ENCODE peak calls at places on chromosomes 3 and 15, in four cellular contexts. X, R, E and I are unnamed samples.

GRCh38 chr15:41577863-41578735 is 19.1 kb downstream of the TYRO3 start:
- DNase-seq in X (no peak), R (no peak), E (no peak), I (no peak)

GRCh38 chr15:39391230-39391629 is 189.6 kb upstream of the THBS1 start:
- DNase-seq in X (no peak), R (no peak), E (no peak), I (no peak)

GRCh38 chr3:159634414-159634813 is 354.2 kb upstream of the IL12A start:
- DNase-seq in X (no peak), R (peak; percentile 64), E (no peak), I (no peak)

GRCh38 chr3:50671331-50671730 is 3.4 kb upstream of the DOCK3 start:
- DNase-seq in X (no peak), R (peak; percentile 74), E (no peak), I (peak; percentile 43)

GRCh38 chr15:93987068-93987467 is 244.3 kb upstream of the MCTP2 start:
- DNase-seq in X (no peak), R (no peak), E (no peak), I (no peak)

GRCh38 chr15:42286445-42287029 is 13.3 kb upstream of the TMEM87A start:
- DNase-seq in X (no peak), R (peak; percentile 60), E (no peak), I (no peak)

GRCh38 chr3:100710355-100711198 is 1.3 kb downstream of the TFG start:
- DNase-seq in X (no peak), R (peak; percentile 77), E (peak; percentile 79), I (peak; percentile 62)

GRCh38 chr3:151345854-151346253 is 16.5 kb upstream of the P2RY13 start:
- DNase-seq in X (no peak), R (peak; percentile 82), E (no peak), I (no peak)

GRCh38 chr3:62922326-62922725 is 47.1 kb upstream of the CADPS start:
- DNase-seq in X (no peak), R (no peak), E (no peak), I (no peak)

GRCh38 chr3:46025139-46025538 is 2.1 kb downstream of the XCR1 start:
- DNase-seq in X (no peak), R (no peak), E (no peak), I (no peak)

GRCh38 chr15:36924076-36924475 is 176.3 kb downstream of the MEIS2 start:
- DNase-seq in X (no peak), R (no peak), E (no peak), I (peak; percentile 15)

DNA sequence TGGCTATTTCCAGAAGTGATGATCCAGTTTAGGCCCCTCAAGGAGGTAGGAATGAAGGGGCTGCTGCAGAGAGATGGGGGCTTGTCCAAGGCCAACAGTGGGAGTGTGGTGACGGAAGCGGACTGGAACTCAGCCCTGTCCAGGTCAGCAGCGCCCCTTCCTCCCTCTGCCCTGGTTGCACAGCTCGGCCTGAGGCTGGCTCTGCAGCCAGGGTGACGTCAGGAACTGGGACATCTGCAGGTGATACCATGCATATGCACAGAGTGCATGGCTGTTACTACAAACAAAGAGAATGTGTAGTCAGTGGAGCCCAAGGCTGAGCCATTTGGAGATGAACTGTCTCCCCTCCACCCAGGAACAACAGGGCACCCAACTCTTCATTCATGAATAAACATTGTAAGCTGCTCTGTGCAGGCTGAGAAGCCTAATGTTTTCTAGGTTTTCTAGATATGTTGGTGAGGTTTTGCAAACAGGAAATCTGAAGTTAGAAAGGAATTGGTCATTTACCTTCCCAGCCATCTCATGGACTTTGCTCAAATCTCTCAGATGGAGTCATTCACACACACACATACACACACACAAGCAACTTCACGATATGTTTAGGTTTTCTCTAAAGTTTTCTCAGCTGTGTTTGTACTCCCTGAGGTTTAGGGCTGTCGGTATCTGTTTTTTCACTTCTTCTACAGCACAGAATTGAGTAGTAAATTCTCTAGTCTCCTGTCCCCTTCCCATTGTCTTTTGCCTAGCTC is 117.2 kb downstream of the TLE3 start:
- DNase-seq in X (no peak), R (no peak), E (no peak), I (no peak)
- H3K9me1 ChIP-seq in X (no peaks in the 10 kb centered on the region), R (no peaks in the 10 kb centered on the region), E (no peaks in the 10 kb centered on the region), I (no peaks in the 10 kb centered on the region)

GRCh38 chr3:104787306-104787705 is 579.4 kb upstream of the ALCAM start:
- DNase-seq in X (no peak), R (no peak), E (no peak), I (no peak)

GRCh38 chr3:104788807-104789206 is 577.9 kb upstream of the ALCAM start:
- DNase-seq in X (no peak), R (no peak), E (no peak), I (no peak)

DNA sequence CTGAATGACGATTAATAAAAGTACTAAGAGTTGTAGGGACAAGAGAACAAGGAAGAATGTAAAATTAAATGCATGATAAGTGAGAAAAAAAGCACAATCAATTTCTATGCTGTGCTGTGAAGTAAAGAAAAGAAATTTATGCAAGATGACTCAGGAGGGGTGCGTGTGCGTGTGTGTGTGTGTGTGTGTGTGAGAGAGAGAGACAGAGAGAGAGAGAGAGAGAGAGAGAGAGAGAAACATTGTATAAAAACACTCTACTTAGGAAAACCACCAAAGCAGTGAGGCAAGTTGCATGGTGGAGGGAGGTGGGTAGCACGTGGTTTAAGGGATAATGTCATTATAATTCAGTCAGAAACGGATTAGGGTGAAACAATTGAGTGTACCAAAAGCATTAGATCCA is 580.7 kb upstream of the ALCAM start:
- DNase-seq in X (no peak), R (peak; percentile 43), E (no peak), I (no peak)
- H3K4me2 ChIP-seq in X (no peak overlapping the region), R (no peak overlapping the region), E (no peak overlapping the region), I (no peak overlapping the region)

GRCh38 chr3:147812186-147812911 is 403.2 kb downstream of the ZIC1 start:
- DNase-seq in X (no peak), R (no peak), E (no peak), I (peak; percentile 88)

GRCh38 chr3:147809206-147809605 is 400.0 kb downstream of the ZIC1 start:
- DNase-seq in X (no peak), R (no peak), E (no peak), I (no peak)

GRCh38 chr3:147816770-147817169 is 407.6 kb downstream of the ZIC1 start:
- DNase-seq in X (no peak), R (no peak), E (no peak), I (peak; percentile 91)

GRCh38 chr3:147807773-147808172 is 398.6 kb downstream of the ZIC1 start:
- DNase-seq in X (no peak), R (no peak), E (no peak), I (no peak)

DNA sequence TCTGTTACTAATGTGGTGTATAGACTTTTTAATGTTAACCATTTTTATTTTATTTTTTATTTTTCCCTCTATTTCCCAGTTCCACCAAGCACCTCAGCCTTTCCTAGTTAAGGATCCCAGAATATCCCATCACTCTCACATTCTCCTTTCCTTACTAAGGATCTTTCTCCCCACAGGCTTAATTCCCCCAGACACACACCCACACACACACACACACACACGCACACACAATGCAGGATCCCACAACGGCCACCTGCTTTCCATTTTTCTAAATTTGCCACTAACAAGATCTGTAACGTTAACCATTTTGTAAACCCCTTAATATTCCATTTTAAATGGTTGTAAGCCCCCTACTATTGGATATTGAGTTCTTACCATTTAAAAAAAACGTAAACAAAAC is 404.1 kb downstream of the ZIC1 start:
- DNase-seq in X (no peak), R (no peak), E (no peak), I (peak; percentile 12)
- H3K9me1 ChIP-seq in X (no peaks in the 10 kb centered on the region), R (no peaks in the 10 kb centered on the region), E (no peaks in the 10 kb centered on the region), I (no peaks in the 10 kb centered on the region)

DNA sequence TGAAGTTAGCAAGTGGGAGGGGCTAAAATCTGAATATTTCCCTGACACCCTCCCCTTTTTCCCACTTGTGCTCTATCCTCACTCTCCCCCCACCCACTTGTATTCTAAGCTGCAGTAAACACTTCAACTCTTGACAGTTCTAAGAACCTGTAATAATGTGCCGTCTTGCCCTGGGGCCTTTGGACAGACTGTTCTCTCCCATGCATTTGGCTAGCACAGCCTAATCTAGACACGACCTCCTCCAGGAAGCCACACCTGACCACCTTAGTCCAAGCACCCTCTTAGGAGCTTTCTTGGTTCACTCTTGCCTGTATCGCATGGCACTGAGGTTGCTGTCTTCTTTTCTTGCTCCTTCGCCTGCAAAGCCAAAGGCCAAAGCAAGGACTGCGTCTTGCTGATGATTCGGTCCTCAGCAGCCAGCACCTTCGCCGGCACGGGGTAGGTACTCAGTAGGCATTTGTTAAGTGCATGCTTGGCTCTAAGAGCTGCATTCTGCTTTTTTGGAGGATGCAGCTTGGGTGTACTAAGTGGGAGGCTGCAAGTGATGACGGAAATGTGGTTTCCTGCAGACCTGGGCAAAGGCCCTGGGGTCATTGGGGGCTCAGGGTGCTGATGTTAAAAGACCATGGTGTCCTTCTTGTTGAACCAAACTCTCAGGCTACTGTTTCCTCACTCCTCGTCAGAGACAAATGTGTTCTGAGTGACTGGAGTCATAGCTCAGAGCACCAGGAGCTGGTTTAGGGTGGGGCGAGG is 2.0 kb upstream of the ZNF710 start:
- DNase-seq in X (no peak), R (no peak), E (no peak), I (no peak)
- H3K4me2 ChIP-seq in X (no peak overlapping the region), R (no peak overlapping the region), E (no peak overlapping the region), I (peak overlapping the region; percentile 97)